ENCODE peak calls at places on chromosomes 13 and 19, in nine cellular contexts. R is astrocyte of the spinal cord, E is psoas muscle, A is WERI-Rb-1, U is foreskin fibroblast, N is B cell, P is AG04450, D is heart left ventricle, L is fibroblast of mammary gland. K is an unnamed sample.

GRCh38 chr13:94641432-94641941 is 39.8 kb downstream of the GPR180 start:
- DNase-seq in R (peak), E (no peak), A (no peak), U (peak), N (no peak), P (peak), D (no peak), L (peak), K (peak)

GRCh38 chr19:19655051-19655594 is 8.4 kb downstream of the ATP13A1 start:
- DNase-seq in R (no peak), E (no peak), A (no peak), U (no peak), N (peak), P (no peak), D (no peak), L (no peak), K (no peak)

GRCh38 chr13:27446986-27447583 is 3.3 kb downstream of the MTIF3 start:
- DNase-seq in R (no peak), E (no peak), A (no peak), U (no peak), N (peak), P (no peak), D (no peak), L (no peak), K (no peak)

GRCh38 chr19:15418112-15418587 is 638 bp downstream of the AKAP8L start:
- DNase-seq in R (peak), E (no peak), A (peak), U (peak), N (no peak), P (no peak), D (no peak), L (peak), K (peak)

GRCh38 chr19:41821003-41821735 is 23.3 kb downstream of the LYPD4 start:
- DNase-seq in R (no peak), E (no peak), A (peak), U (peak), N (peak), P (no peak), D (no peak), L (peak), K (no peak)

GRCh38 chr13:94968040-94968756 is 255.9 kb upstream of the SOX21 start:
- DNase-seq in R (peak), E (no peak), A (peak), U (peak), N (no peak), P (no peak), D (no peak), L (no peak), K (no peak)

GRCh38 chr19:11355160-11356073 is at the start of gene PLPPR2:
- DNase-seq in R (peak), E (peak), A (peak), U (peak), N (peak), P (peak), D (peak), L (peak), K (peak)

GRCh38 chr13:75721307-75721706 is 85.2 kb downstream of the LMO7 start:
- DNase-seq in R (no peak), E (no peak), A (no peak), U (no peak), N (no peak), P (no peak), D (no peak), L (no peak), K (no peak)

GRCh38 chr13:66657165-66657895 is 572.8 kb downstream of the PCDH9 start:
- DNase-seq in R (peak), E (peak), A (no peak), U (peak), N (no peak), P (peak), D (peak), L (peak), K (peak)

GRCh38 chr19:31568724-31569123 is 219.5 kb upstream of the TSHZ3 start:
- DNase-seq in R (no peak), E (no peak), A (no peak), U (no peak), N (no peak), P (no peak), D (no peak), L (no peak), K (no peak)

GRCh38 chr13:94114166-94114565 is 365.3 kb downstream of the DCT start:
- DNase-seq in R (no peak), E (no peak), A (no peak), U (no peak), N (no peak), P (no peak), D (no peak), L (no peak), K (no peak)

GRCh38 chr13:35598790-35599369 is 122.4 kb upstream of the MAB21L1 start:
- DNase-seq in R (no peak), E (no peak), A (no peak), U (peak), N (no peak), P (no peak), D (no peak), L (no peak), K (no peak)

GRCh38 chr13:32381539-32381938 is 46.4 kb downstream of the N4BP2L1 start:
- DNase-seq in R (peak), E (no peak), A (no peak), U (peak), N (no peak), P (no peak), D (no peak), L (peak), K (peak)

GRCh38 chr19:1041272-1041834 is 1.4 kb downstream of the ABCA7 start:
- DNase-seq in R (no peak), E (no peak), A (no peak), U (no peak), N (no peak), P (no peak), D (no peak), L (no peak), K (no peak)

DNA sequence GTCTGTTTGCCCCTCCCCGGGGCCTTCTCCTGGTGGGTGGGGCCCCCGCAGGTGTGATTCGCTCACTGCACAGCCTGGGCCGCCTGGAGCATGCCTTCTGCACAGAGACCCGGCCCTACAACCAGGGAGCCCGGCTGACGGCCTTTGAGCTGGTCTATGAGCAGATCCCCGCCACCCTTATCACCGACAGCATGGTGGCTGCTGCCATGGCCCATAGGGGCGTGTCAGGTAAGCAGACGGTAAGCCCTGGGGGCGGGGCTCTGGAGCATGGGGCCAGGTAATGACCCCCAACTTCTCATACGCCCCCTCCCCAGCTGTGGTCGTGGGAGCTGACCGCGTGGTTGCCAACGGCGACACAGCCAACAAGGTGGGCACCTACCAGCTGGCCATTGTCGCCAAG is 4.2 kb downstream of the MRI1 start:
- DNase-seq in R (no peak), E (no peak), A (no peak), U (no peak), N (no peak), P (no peak), D (no peak), L (no peak), K (no peak)
- TF ChIP-seq CTCF in R (no peak), E (no peak), A (no peak), U (no peak), N (no peak), P (no peak), D (no peak), L (no peak), K (no peak)

DNA sequence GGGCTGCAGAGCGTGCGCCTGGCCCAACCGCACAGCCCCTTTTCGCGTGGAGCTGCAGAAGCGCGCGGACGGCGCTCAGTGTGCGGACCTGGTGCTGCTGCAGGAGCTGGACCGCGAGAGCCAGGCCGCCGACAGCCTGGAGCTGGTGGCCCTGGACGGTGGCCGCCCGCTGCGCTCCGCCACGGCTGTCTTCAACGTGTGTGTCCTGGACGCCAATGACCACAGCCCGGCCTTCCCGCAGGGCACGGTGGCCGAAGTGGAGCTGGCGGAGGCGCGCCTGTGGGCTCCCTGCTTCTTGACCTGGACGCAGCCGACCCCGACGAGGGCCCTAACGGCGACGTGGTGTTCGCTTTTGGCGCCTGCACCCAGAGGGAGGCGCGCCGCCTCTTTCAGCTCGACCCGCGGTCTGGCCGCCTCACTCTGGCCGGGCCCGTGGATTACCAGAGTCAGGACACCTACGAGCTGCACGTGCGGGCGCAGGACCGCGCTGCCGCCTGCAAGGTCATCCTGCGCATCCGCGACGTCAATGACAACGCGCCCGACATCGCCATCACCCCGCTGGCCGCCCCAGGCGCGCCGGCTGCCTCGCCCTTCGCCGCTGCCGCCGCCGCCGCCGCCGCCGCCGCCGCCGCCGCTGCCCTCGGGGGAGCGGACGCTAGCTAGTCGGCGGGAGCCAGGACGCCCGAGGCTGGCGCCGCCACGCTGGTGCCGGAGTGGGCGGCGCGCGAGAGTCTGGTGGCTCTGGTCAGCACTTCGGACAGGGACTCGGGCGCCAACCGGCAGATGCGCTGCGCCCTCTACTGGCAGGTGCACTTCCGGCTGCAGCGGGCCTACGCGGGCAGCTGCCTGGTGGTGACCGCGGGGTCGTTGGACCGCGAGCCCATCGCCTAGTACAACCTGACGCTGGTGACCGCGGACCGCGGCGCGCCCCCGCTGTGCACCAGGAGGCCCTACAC is 172.2 kb downstream of the OLFM4 start:
- DNase-seq in R (no peak), E (peak), A (no peak), U (peak), N (peak), P (no peak), D (peak), L (peak), K (no peak)
- TF ChIP-seq CTCF in R (peak), E (peak), A (peak), U (peak), N (no peak), P (peak), D (peak), L (peak), K (peak)

DNA sequence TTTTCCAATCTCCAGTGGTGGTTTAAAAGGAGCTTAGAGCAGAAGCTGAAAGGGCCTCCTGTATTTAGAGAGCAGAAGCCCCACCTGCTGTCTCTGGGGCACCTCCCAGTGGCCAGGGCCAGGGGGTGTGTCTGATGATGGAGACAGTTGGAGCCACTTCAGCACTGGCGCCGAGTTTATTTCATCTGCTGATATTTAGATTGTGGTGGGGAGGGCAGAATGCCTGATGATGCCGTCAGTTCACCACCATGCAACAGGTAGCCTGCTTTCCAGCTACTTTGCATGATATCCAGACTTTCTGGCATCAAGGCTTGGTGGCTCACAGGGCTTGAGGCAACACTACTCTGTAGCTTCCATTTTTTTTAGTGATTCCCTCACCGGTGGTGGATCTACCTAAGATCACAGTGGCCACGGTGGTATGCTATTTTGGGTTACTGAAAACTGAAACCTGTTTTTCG is 371.9 kb downstream of the KCNRG start:
- DNase-seq in R (peak), E (peak), A (peak), U (peak), N (no peak), P (no peak), D (peak), L (peak), K (no peak)
- TF ChIP-seq CTCF in R (peak), E (no peak), A (peak), U (peak), N (peak), P (peak), D (peak), L (peak), K (peak)

GRCh38 chr13:44111701-44112100 is 232.0 kb downstream of the LACC1 start:
- DNase-seq in R (no peak), E (no peak), A (no peak), U (no peak), N (no peak), P (no peak), D (no peak), L (no peak), K (no peak)

GRCh38 chr13:44117351-44117750 is 237.6 kb downstream of the LACC1 start:
- DNase-seq in R (peak), E (no peak), A (no peak), U (peak), N (no peak), P (no peak), D (no peak), L (no peak), K (no peak)

GRCh38 chr13:44120814-44121505 is 241.3 kb downstream of the LACC1 start:
- DNase-seq in R (no peak), E (no peak), A (no peak), U (no peak), N (no peak), P (no peak), D (no peak), L (no peak), K (no peak)

GRCh38 chr13:44112700-44113329 is 233.1 kb downstream of the LACC1 start:
- DNase-seq in R (no peak), E (no peak), A (no peak), U (no peak), N (no peak), P (no peak), D (no peak), L (no peak), K (no peak)

DNA sequence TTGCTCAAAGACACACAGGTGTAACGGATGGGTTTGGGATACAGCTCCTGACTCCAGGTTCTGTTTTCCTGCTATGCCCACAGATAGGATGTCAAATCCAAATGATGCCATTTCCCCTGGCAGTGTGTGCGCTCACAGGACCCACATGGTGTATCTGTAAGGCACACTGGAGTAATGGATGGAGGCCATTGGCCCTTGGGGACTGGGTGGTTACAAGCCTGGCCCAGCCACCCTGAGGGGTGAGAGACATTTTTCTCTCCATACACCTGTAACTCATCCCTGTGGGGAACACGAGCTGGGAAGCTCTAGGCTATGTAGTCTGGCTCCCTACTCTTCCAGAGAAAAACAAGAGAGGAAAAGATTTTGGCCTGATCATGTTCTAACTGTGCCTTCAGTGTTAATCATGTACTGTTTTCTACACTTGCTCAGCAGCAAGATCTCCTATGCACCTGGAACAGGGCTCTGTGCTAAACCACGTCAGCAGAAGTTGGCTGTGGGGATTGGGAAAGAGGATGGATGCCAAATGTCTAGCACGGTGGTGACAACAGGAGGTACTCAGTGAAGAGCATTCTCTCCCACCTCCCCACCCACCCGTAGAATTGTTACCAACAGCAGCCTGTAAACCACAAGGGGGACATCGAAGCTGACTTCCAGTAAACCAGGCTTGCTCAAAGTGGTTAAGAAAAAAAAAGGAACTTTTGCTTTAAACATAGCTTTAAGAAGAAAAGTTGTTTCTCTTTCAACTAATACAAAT is 237.0 kb downstream of the LACC1 start:
- DNase-seq in R (no peak), E (no peak), A (no peak), U (peak), N (no peak), P (no peak), D (no peak), L (no peak), K (no peak)
- TF ChIP-seq CTCF in R (no peak), E (no peak), A (no peak), U (no peak), N (peak), P (peak), D (peak), L (peak), K (no peak)

DNA sequence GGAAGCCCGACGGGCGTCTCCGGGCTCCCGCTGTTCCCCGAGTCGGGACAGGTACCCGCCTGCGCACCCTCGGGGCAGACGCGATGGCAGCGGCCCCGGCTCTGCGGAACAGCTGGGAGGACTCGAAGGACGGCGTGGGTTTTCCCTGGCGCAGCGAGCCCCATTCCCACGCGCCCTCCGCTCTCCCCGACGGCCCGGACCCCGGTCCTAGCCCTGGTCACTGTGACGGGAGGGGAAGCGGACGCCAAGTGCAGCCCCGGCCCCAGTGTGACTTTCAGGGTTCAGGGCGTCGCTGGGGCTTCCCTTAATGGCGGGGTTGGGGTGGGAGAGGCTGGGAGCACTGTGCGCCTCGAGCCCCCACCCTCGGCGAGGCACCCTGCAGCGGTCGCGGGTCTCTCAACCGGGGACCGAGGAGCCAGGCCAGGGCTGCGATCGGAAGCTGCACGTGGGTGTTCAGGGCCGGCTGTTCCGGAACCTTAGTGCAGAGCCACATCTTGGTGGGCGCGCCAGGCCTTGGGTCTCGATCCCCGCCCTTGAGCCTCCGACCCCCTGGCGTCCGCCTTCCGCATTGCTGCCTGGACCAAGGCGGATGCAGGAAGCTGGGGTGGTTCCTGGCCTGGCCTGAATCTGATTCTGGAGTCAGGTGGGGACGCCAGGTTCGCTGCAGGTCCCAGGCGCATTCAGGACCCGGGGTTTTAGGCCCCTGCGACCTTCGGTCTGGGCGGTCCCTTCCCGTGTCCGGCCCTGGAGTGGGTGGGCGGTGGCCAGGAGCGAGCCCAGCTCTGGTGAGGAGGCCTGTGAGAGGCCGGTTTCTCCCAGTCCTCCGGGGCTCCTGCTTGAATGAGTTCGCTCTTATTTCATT is 3.5 kb downstream of the LGALS7B start:
- DNase-seq in R (peak), E (peak), A (no peak), U (peak), N (peak), P (no peak), D (peak), L (peak), K (no peak)
- TF ChIP-seq CTCF in R (peak), E (peak), A (no peak), U (peak), N (peak), P (peak), D (peak), L (peak), K (peak)